ENCODE peak calls at places on chromosomes 6 and 20, in six cellular contexts. X, P, F, Q, O and Y are unnamed samples.
A peak's percentile ranks its signal among the peaks of the same experiment; 100 is the strongest.

GRCh38 chr20:12925214-12925755 is 83.5 kb upstream of the SPTLC3 start:
- DNase-seq in X (peak; percentile 46), P (peak; percentile 53), F (peak; percentile 81), Q (peak; percentile 35), O (peak; percentile 80), Y (peak; percentile 88)

GRCh38 chr6:127301199-127301700 is 34.6 kb downstream of the RNF146 start:
- DNase-seq in X (no peak), P (no peak), F (peak; percentile 77), Q (no peak), O (no peak), Y (peak; percentile 45)

GRCh38 chr6:36355819-36356218 is 19.1 kb upstream of the BNIP5 start:
- DNase-seq in X (no peak), P (no peak), F (no peak), Q (no peak), O (no peak), Y (no peak)

GRCh38 chr6:166998256-166999144 is 697 bp upstream of the CEP43 start:
- DNase-seq in X (peak; percentile 57), P (peak; percentile 34), F (peak; percentile 16), Q (peak; percentile 14), O (peak; percentile 24), Y (peak; percentile 4)

GRCh38 chr6:81985191-81985590 is 232.7 kb upstream of the TENT5A start:
- DNase-seq in X (no peak), P (no peak), F (no peak), Q (no peak), O (no peak), Y (no peak)

GRCh38 chr6:27414996-27415395 is 26.4 kb downstream of the ZNF391 start:
- DNase-seq in X (no peak), P (no peak), F (no peak), Q (no peak), O (no peak), Y (no peak)

GRCh38 chr20:58852559-58853271 is at the start of gene GNAS:
- DNase-seq in X (peak; percentile 57), P (peak; percentile 76), F (peak; percentile 47), Q (peak; percentile 37), O (no peak), Y (peak; percentile 73)

GRCh38 chr20:45450097-45450818 is 19.3 kb upstream of the WFDC2 start:
- DNase-seq in X (no peak), P (no peak), F (peak; percentile 54), Q (no peak), O (peak; percentile 52), Y (peak; percentile 73)

GRCh38 chr6:2793491-2794151 is 28.4 kb downstream of the WRNIP1 start:
- DNase-seq in X (no peak), P (no peak), F (no peak), Q (no peak), O (no peak), Y (peak; percentile 45)

GRCh38 chr6:125197795-125198269 is 44.3 kb downstream of the TPD52L1 start:
- DNase-seq in X (peak; percentile 78), P (peak; percentile 33), F (peak; percentile 62), Q (no peak), O (peak; percentile 21), Y (no peak)